ENCODE peak calls at places on chromosomes 11 and 22, in six cellular contexts. W, N, S, V, U and T are unnamed samples.

GRCh38 chr11:19642185-19642591 is 70.4 kb upstream of the NAV2 start:
- DNase-seq in W (peak; percentile 81), U (peak; percentile 40), N (no peak), V (no peak), S (no peak), T (no peak)

GRCh38 chr11:101835465-101836063 is 79.2 kb upstream of the CEP126 start:
- DNase-seq in S (no peak), W (no peak), N (no peak), V (no peak), U (no peak), T (no peak)

GRCh38 chr11:85752890-85753581 is 57.9 kb downstream of the SYTL2 start:
- DNase-seq in N (peak; percentile 84), S (peak; percentile 72), W (no peak), U (no peak), V (no peak), T (no peak)

GRCh38 chr22:29268511-29269229 is 602 bp downstream of the EWSR1 start:
- DNase-seq in N (no peak), S (no peak), V (peak; percentile 33), U (peak; percentile 60), W (no peak), T (no peak)

GRCh38 chr11:45563801-45564200 is 101.6 kb downstream of the CHST1 start:
- DNase-seq in V (no peak), W (no peak), S (no peak), N (no peak), U (no peak), T (no peak)

GRCh38 chr11:110050201-110050506 is 43.0 kb upstream of the ZC3H12C start:
- DNase-seq in V (no peak), U (no peak), N (no peak), W (no peak), S (no peak), T (no peak)

GRCh38 chr11:93505703-93506102 is 37.5 kb downstream of the SMCO4 start:
- DNase-seq in V (no peak), U (no peak), W (no peak), N (no peak), S (no peak), T (no peak)

GRCh38 chr22:25942989-25943411 is 201.0 kb downstream of the MYO18B start:
- DNase-seq in N (no peak), U (no peak), S (no peak), W (no peak), V (peak; percentile 5), T (no peak)

GRCh38 chr22:36881504-36882245 is 20.9 kb downstream of the NCF4 start:
- DNase-seq in S (no peak), N (no peak), W (no peak), V (no peak), U (no peak), T (no peak)

GRCh38 chr22:50577987-50578775 is at the start of gene CPT1B:
- DNase-seq in U (no peak), N (no peak), W (no peak), S (no peak), V (no peak), T (no peak)

GRCh38 chr22:28997342-28997741 is 64.3 kb downstream of the C22orf31 start:
- DNase-seq in W (no peak), V (no peak), N (no peak), S (no peak), U (no peak), T (no peak)

GRCh38 chr11:123145220-123145619 is 49.8 kb downstream of the CLMP start:
- DNase-seq in S (no peak), U (peak; percentile 96), N (no peak), W (peak; percentile 88), V (peak; percentile 94), T (no peak)